ENCODE peak calls at places on chromosomes 1 and 21, in seven cellular contexts. R, A, U, L, F, Y and J are unnamed samples.

GRCh38 chr1:39729030-39729429 is 9.7 kb upstream of the PPIE start:
- DNase-seq in U (no peak), F (no peak), R (no peak), Y (peak), L (no peak), A (no peak), J (peak)

GRCh38 chr1:40248429-40248828 is 692 bp downstream of the TMCO2 start:
- DNase-seq in Y (peak), U (no peak), A (no peak), F (no peak), L (no peak), R (no peak), J (no peak)

GRCh38 chr1:108831225-108831624 is 25.7 kb downstream of the AKNAD1 start:
- DNase-seq in R (no peak), A (no peak), Y (peak), U (no peak), L (no peak), F (no peak), J (no peak)

GRCh38 chr1:65003316-65003664 is 36.9 kb upstream of the JAK1 start:
- DNase-seq in R (no peak), A (no peak), U (no peak), F (no peak), Y (no peak), L (no peak), J (no peak)

GRCh38 chr1:42765832-42766722 is 751 bp downstream of the P3H1 start:
- DNase-seq in R (peak), F (peak), Y (peak), U (peak), L (no peak), A (no peak), J (peak)

GRCh38 chr1:240765732-240766363 is 153.9 kb upstream of the GREM2 start:
- DNase-seq in A (no peak), Y (peak), U (no peak), L (no peak), F (no peak), R (no peak), J (no peak)

GRCh38 chr1:46568614-46569013 is 17.2 kb upstream of the KNCN start:
- DNase-seq in U (no peak), L (no peak), F (no peak), Y (no peak), R (no peak), A (no peak), J (no peak)

GRCh38 chr21:42466700-42467612 is 29.1 kb downstream of the RSPH1 start:
- DNase-seq in U (peak), F (no peak), L (no peak), R (peak), A (peak), Y (peak), J (no peak)

GRCh38 chr1:243842978-243843490 is 7.0 kb downstream of the AKT3 start:
- DNase-seq in L (no peak), F (no peak), Y (peak), A (no peak), U (no peak), R (no peak), J (no peak)

GRCh38 chr1:167631987-167632680 is 2.1 kb downstream of the RCSD1 start:
- DNase-seq in L (no peak), U (no peak), A (no peak), F (no peak), Y (no peak), R (no peak), J (no peak)

GRCh38 chr1:201941420-201942128 is 4.8 kb downstream of the LMOD1 start:
- DNase-seq in A (no peak), U (no peak), F (no peak), L (no peak), R (peak), Y (no peak), J (no peak)

GRCh38 chr1:213687802-213688201 is 300.0 kb upstream of the PROX1 start:
- DNase-seq in F (no peak), R (no peak), A (no peak), L (no peak), U (no peak), Y (no peak), J (no peak)

GRCh38 chr1:225746361-225747179 is 31.1 kb upstream of the SRP9 start:
- DNase-seq in A (peak), Y (peak), F (peak), L (no peak), U (no peak), R (peak), J (peak)

GRCh38 chr1:236795757-236796719 is 946 bp downstream of the MTR start:
- DNase-seq in Y (peak), U (peak), A (peak), L (no peak), R (no peak), F (no peak), J (no peak)

GRCh38 chr1:186033744-186034345 is 299.7 kb downstream of the HMCN1 start:
- DNase-seq in L (no peak), Y (peak), R (no peak), F (peak), U (no peak), A (no peak), J (no peak)

GRCh38 chr1:10900691-10901090 is 104.2 kb upstream of the CASZ1 start:
- DNase-seq in R (no peak), F (no peak), A (no peak), U (no peak), Y (peak), L (no peak), J (peak)

GRCh38 chr1:186923434-186923833 is 94.7 kb downstream of the PLA2G4A start:
- DNase-seq in R (no peak), F (no peak), A (no peak), Y (no peak), U (no peak), L (no peak), J (no peak)

GRCh38 chr1:39104158-39105060 is 78.3 kb downstream of the NDUFS5 start:
- DNase-seq in R (peak), F (peak), U (no peak), L (no peak), A (no peak), Y (peak), J (no peak)

GRCh38 chr1:190373705-190374336 is 103.8 kb downstream of the BRINP3 start:
- DNase-seq in Y (peak), L (no peak), F (no peak), U (peak), A (no peak), R (no peak), J (no peak)

GRCh38 chr1:45275054-45275453 is 51.6 kb upstream of the HPDL start:
- DNase-seq in Y (no peak), F (no peak), L (no peak), R (no peak), A (no peak), U (peak), J (no peak)

GRCh38 chr1:181202986-181203555 is 114.6 kb downstream of the IER5 start:
- DNase-seq in F (no peak), R (no peak), L (no peak), Y (no peak), U (no peak), A (no peak), J (no peak)

GRCh38 chr1:44808938-44809917 is 905 bp downstream of the BTBD19 start:
- DNase-seq in F (peak), A (peak), L (no peak), U (peak), R (peak), Y (peak), J (peak)

GRCh38 chr1:207672525-207673130 is 27.7 kb downstream of the CR1L start:
- DNase-seq in A (no peak), F (no peak), L (no peak), Y (peak), R (peak), U (peak), J (no peak)

GRCh38 chr1:82246050-82246449 is 445.3 kb downstream of the ADGRL2 start:
- DNase-seq in A (no peak), R (no peak), U (no peak), F (no peak), Y (no peak), L (no peak), J (no peak)

GRCh38 chr21:35072960-35073359 is 23.9 kb upstream of the RUNX1 start:
- DNase-seq in Y (peak), U (no peak), R (peak), F (peak), A (no peak), L (no peak), J (no peak)

GRCh38 chr1:171653796-171654704 is 1.6 kb upstream of the MYOC start:
- DNase-seq in U (no peak), F (no peak), R (no peak), L (no peak), A (no peak), Y (peak), J (no peak)

DNA sequence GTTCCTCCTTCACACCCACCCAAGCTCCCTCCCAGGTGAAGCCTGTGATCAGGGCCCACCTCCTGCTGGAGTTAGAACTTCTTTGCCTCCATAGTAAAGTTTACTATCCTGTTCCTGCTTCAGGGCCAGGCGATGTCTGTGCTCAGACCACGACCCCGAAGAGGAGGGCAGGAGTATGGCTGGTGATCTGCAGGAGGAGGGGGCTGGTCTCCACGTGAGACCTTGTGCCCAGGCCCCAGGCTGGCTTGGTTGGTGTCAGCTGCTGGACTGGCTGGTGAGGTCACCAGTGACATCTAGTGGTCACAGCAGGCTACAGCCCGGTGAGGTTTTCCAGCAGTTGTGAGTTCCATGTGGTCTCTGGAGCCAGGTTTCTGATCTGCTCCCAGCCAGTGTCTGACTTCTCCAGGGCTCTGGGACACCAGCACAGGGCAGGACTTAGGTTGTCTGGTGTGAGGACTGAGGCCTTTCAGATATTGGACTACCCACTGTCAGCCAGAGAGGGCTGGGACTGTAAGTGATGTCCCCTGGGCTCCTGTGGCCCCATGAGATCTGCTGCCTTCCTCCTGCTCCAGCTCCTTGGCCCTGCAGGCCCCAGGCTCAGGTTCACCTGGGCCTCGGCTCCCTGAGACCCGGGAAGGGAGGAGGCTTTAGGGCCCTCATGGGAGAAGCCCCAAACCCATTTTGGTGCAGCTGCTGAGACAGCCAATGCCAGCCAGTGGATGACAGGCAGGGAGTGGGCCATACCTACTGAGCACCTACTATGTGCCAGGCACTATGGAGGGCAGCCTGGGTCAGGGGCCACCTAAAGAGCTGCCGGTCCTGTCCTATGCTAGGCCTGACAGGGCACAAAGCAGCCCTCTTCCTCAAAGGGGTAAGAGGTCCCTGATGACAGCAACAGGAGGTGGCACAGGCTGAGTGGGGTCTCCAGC is 6.0 kb upstream of the UBL4B start:
- DNase-seq in Y (peak), U (peak), A (peak), F (peak), L (peak), R (peak), J (peak)
- TF ChIP-seq CTCF in Y (peak), U (peak), A (peak), F (peak), L (peak), R (peak), J (peak)

DNA sequence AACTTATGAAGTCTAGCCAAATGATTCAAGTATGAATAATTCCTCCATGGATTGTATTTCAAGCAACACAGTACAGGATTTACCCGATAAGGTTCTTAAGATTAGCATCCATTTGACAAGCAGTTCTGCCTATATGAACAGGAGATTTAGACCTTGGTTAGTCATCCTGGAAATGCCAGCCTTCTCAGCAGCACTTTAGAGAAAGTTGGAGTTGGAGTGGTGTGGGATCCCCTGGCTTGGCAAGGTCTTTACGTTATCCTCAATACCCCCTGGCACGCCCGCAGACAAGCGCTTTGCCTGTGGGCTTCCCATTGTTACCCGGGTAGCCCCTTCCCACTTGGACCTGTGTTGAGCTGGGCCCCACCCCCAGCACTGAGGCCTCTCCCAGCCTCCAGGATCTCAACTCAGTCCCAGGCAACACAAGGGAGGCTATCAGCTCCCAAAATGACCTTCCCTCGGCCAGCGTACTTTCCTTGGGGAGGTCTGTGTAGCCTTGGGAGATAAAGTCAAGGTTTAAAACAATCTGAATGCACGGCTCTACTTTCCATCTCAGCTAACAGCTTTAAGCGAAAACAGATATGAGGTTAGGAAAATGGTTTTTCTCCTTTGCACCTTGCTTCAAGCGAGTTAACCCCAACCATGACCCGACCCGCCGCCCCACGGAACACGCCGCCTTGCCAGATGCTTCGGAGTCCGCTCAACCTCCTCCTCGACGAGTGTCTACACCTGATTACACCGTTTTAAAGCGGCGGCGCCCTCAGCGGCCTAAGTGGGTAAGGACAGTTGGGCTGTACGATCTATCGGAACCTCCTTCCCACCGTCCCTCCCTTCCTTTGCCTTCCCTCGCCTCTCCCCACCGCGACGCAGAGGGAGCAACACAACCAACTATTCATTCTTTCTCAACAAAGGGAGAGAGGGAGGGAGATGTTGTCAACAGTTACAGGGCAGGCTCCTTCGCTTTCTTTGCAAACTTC is 1.2 kb downstream of the BCAR3 start:
- DNase-seq in Y (peak), L (peak), U (no peak), A (peak), F (peak), R (peak), J (peak)
- H3K4me3 ChIP-seq in Y (peak), L (peak), U (no peak), A (peak), F (peak), R (peak), J (peak)

GRCh38 chr1:215375386-215375785 is 191.7 kb upstream of the KCTD3 start:
- DNase-seq in L (no peak), Y (peak), F (no peak), U (no peak), R (no peak), A (no peak), J (no peak)
- TF ChIP-seq CTCF in L (no peak), Y (no peak), F (no peak), U (no peak), R (no peak), A (no peak), J (no peak)

GRCh38 chr21:44816761-44817505 is 929 bp downstream of the SUMO3 start:
- DNase-seq in L (no peak), R (no peak), F (no peak), U (no peak), Y (no peak), A (no peak), J (no peak)
- H3K4me3 ChIP-seq in L (peak), R (peak), F (peak), U (peak), Y (peak), A (peak), J (peak)

DNA sequence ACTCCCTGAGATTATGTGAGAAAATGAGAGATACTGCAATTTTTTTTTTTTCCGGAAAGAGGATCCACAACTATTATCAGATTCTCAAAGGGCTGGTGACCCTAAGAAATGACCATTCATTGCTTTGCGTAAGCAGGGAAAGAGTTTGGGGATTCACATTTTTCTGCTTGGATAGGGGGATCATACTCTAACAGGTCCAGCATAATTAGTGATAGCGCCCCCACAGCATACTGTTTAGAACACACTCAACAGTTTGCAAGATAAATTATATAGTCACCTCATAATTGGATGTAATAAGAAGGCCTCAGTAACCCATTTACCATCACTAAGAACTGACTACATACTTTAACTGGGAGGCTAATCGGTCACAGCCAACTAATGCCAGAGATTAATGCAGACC is 1.9 kb downstream of the CCT3 start:
- DNase-seq in L (no peak), U (peak), A (no peak), F (no peak), Y (no peak), R (no peak), J (no peak)
- TF ChIP-seq CTCF in L (no peak), U (peak), A (no peak), F (no peak), Y (no peak), R (no peak), J (no peak)

GRCh38 chr1:183806086-183806485 is 1.2 kb downstream of the RGL1 start:
- DNase-seq in A (no peak), F (no peak), Y (peak), R (no peak), L (no peak), U (peak), J (no peak)

GRCh38 chr1:183804916-183805734 is at the start of gene RGL1:
- DNase-seq in A (peak), L (peak), U (peak), R (peak), F (peak), Y (peak), J (peak)

GRCh38 chr1:183808296-183809027 is 3.5 kb downstream of the RGL1 start:
- DNase-seq in R (no peak), U (no peak), F (no peak), A (no peak), L (no peak), Y (peak), J (no peak)

GRCh38 chr1:183807549-183808168 is 2.7 kb downstream of the RGL1 start:
- DNase-seq in A (no peak), R (no peak), F (peak), L (no peak), Y (peak), U (peak), J (no peak)

DNA sequence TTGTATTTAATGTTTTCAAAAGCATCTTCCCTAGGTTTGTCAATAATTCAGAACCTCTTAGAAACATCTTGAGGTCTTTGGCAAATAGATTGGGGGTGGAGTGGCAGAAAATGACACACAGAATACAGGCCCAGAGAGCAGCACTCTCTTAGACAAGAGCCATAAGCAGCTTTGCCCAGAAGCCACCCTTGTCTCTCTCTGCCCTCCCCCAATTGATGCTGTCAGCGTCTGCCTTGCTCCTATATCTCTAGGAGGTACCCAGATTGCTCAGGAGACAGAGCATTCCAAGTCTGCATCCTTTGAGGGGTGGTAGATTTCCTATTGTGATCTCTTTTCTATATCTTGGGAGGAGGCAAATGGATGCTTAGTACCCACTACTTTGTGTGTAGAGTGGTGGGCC is 1.7 kb downstream of the RGL1 start:
- DNase-seq in U (peak), Y (no peak), R (no peak), F (no peak), L (no peak), A (no peak), J (no peak)
- H3K4me3 ChIP-seq in U (peak), Y (peak), R (no peak), F (peak), L (peak), A (peak), J (peak)

GRCh38 chr1:114490235-114490634 is 20.8 kb downstream of the TRIM33 start:
- DNase-seq in A (no peak), R (no peak), Y (peak), L (no peak), F (no peak), U (no peak), J (no peak)
- TF ChIP-seq CTCF in A (no peak), R (no peak), Y (no peak), L (no peak), F (no peak), U (no peak), J (no peak)

GRCh38 chr1:162994921-162995320 is 74.2 kb upstream of the RGS4 start:
- DNase-seq in L (no peak), A (no peak), R (no peak), U (no peak), Y (peak), F (no peak), J (no peak)
- H3K4me3 ChIP-seq in L (no peak), A (no peak), R (no peak), U (no peak), Y (no peak), F (no peak), J (no peak)